ENCODE peak calls at places on chromosomes 12 and 14, in six cellular contexts. One of them, this sample, is unnamed.

GRCh38 chr12:67256649-67257048 is 12.5 kb upstream of the CAND1 start:
- DNase-seq in fibroblast of pulmonary artery: no peak
- DNase-seq in T-helper 2 cell: no peak
- DNase-seq in RWPE1: no peak
- DNase-seq in cerebellar cortex: no peak
- DNase-seq in renal cortical epithelial cell: no peak
- DNase-seq in this sample: no peak

GRCh38 chr14:69713976-69714716 is 52.8 kb upstream of the SRSF5 start:
- DNase-seq in fibroblast of pulmonary artery: no peak
- DNase-seq in T-helper 2 cell: no peak
- DNase-seq in RWPE1: no peak
- DNase-seq in cerebellar cortex: no peak
- DNase-seq in renal cortical epithelial cell: no peak
- DNase-seq in this sample: no peak

GRCh38 chr14:95462491-95462890 is 54.0 kb downstream of the SYNE3 start:
- DNase-seq in fibroblast of pulmonary artery: no peak
- DNase-seq in T-helper 2 cell: no peak
- DNase-seq in RWPE1: no peak
- DNase-seq in cerebellar cortex: no peak
- DNase-seq in renal cortical epithelial cell: no peak
- DNase-seq in this sample: no peak

GRCh38 chr12:3295648-3296408 is 195.2 kb upstream of the PRMT8 start:
- DNase-seq in fibroblast of pulmonary artery: peak
- DNase-seq in T-helper 2 cell: no peak
- DNase-seq in RWPE1: no peak
- DNase-seq in cerebellar cortex: peak
- DNase-seq in renal cortical epithelial cell: no peak
- DNase-seq in this sample: no peak

GRCh38 chr12:90978117-90978770 is 23.3 kb upstream of the CCER1 start:
- DNase-seq in fibroblast of pulmonary artery: peak
- DNase-seq in T-helper 2 cell: no peak
- DNase-seq in RWPE1: peak
- DNase-seq in cerebellar cortex: peak
- DNase-seq in renal cortical epithelial cell: peak
- DNase-seq in this sample: no peak

GRCh38 chr12:71754461-71755145 is at the start of gene RAB21:
- DNase-seq in fibroblast of pulmonary artery: peak
- DNase-seq in T-helper 2 cell: peak
- DNase-seq in RWPE1: peak
- DNase-seq in cerebellar cortex: peak
- DNase-seq in renal cortical epithelial cell: peak
- DNase-seq in this sample: peak

GRCh38 chr12:128909653-128910052 is 56.4 kb downstream of the GLT1D1 start:
- DNase-seq in fibroblast of pulmonary artery: no peak
- DNase-seq in T-helper 2 cell: no peak
- DNase-seq in RWPE1: no peak
- DNase-seq in cerebellar cortex: no peak
- DNase-seq in renal cortical epithelial cell: no peak
- DNase-seq in this sample: no peak

GRCh38 chr14:92610849-92611271 is 97.3 kb downstream of the RIN3 start:
- DNase-seq in fibroblast of pulmonary artery: no peak
- DNase-seq in T-helper 2 cell: no peak
- DNase-seq in RWPE1: no peak
- DNase-seq in cerebellar cortex: peak
- DNase-seq in renal cortical epithelial cell: no peak
- DNase-seq in this sample: no peak

GRCh38 chr12:109157986-109158385 is 41.6 kb downstream of the ACACB start:
- DNase-seq in fibroblast of pulmonary artery: no peak
- DNase-seq in T-helper 2 cell: no peak
- DNase-seq in RWPE1: no peak
- DNase-seq in cerebellar cortex: no peak
- DNase-seq in renal cortical epithelial cell: no peak
- DNase-seq in this sample: no peak

GRCh38 chr14:72621387-72622065 is 272.4 kb downstream of the DPF3 start:
- DNase-seq in fibroblast of pulmonary artery: no peak
- DNase-seq in T-helper 2 cell: no peak
- DNase-seq in RWPE1: no peak
- DNase-seq in cerebellar cortex: no peak
- DNase-seq in renal cortical epithelial cell: no peak
- DNase-seq in this sample: no peak

GRCh38 chr12:67667276-67668073 is 18.9 kb downstream of the DYRK2 start:
- DNase-seq in fibroblast of pulmonary artery: peak
- DNase-seq in T-helper 2 cell: no peak
- DNase-seq in RWPE1: no peak
- DNase-seq in cerebellar cortex: peak
- DNase-seq in renal cortical epithelial cell: no peak
- DNase-seq in this sample: no peak

GRCh38 chr14:22303589-22304195 is 285.3 kb downstream of the DAD1 start:
- DNase-seq in fibroblast of pulmonary artery: peak
- DNase-seq in T-helper 2 cell: no peak
- DNase-seq in RWPE1: no peak
- DNase-seq in cerebellar cortex: no peak
- DNase-seq in renal cortical epithelial cell: peak
- DNase-seq in this sample: no peak

GRCh38 chr12:19209636-19210035 is 80.1 kb downstream of the PLEKHA5 start:
- DNase-seq in fibroblast of pulmonary artery: no peak
- DNase-seq in T-helper 2 cell: no peak
- DNase-seq in RWPE1: no peak
- DNase-seq in cerebellar cortex: no peak
- DNase-seq in renal cortical epithelial cell: no peak
- DNase-seq in this sample: no peak

GRCh38 chr12:130017571-130018449 is 114.0 kb upstream of the TMEM132D start:
- DNase-seq in fibroblast of pulmonary artery: no peak
- DNase-seq in T-helper 2 cell: no peak
- DNase-seq in RWPE1: peak
- DNase-seq in cerebellar cortex: peak
- DNase-seq in renal cortical epithelial cell: no peak
- DNase-seq in this sample: no peak

GRCh38 chr12:82426081-82426480 is 67.8 kb downstream of the METTL25 start:
- DNase-seq in fibroblast of pulmonary artery: peak
- DNase-seq in T-helper 2 cell: peak
- DNase-seq in RWPE1: no peak
- DNase-seq in cerebellar cortex: no peak
- DNase-seq in renal cortical epithelial cell: no peak
- DNase-seq in this sample: no peak

GRCh38 chr12:81758421-81759214 is 532 bp downstream of the PPFIA2 start:
- DNase-seq in fibroblast of pulmonary artery: peak
- DNase-seq in T-helper 2 cell: no peak
- DNase-seq in RWPE1: no peak
- DNase-seq in cerebellar cortex: peak
- DNase-seq in renal cortical epithelial cell: no peak
- DNase-seq in this sample: no peak

GRCh38 chr12:64004639-64005038 is 160.1 kb downstream of the SRGAP1 start:
- DNase-seq in fibroblast of pulmonary artery: peak
- DNase-seq in T-helper 2 cell: no peak
- DNase-seq in RWPE1: no peak
- DNase-seq in cerebellar cortex: no peak
- DNase-seq in renal cortical epithelial cell: no peak
- DNase-seq in this sample: no peak

GRCh38 chr14:91919814-91920213 is 27.7 kb downstream of the FBLN5 start:
- DNase-seq in fibroblast of pulmonary artery: peak
- DNase-seq in T-helper 2 cell: no peak
- DNase-seq in RWPE1: no peak
- DNase-seq in cerebellar cortex: no peak
- DNase-seq in renal cortical epithelial cell: no peak
- DNase-seq in this sample: no peak

GRCh38 chr12:119245904-119246494 is 67.3 kb downstream of the HSPB8 start:
- DNase-seq in fibroblast of pulmonary artery: no peak
- DNase-seq in T-helper 2 cell: no peak
- DNase-seq in RWPE1: no peak
- DNase-seq in cerebellar cortex: no peak
- DNase-seq in renal cortical epithelial cell: no peak
- DNase-seq in this sample: no peak

GRCh38 chr14:95250126-95250824 is 69.4 kb downstream of the CLMN start:
- DNase-seq in fibroblast of pulmonary artery: no peak
- DNase-seq in T-helper 2 cell: no peak
- DNase-seq in RWPE1: no peak
- DNase-seq in cerebellar cortex: no peak
- DNase-seq in renal cortical epithelial cell: peak
- DNase-seq in this sample: no peak

GRCh38 chr12:30152705-30153104 is 369.0 kb upstream of the TMTC1 start:
- DNase-seq in fibroblast of pulmonary artery: no peak
- DNase-seq in T-helper 2 cell: no peak
- DNase-seq in RWPE1: no peak
- DNase-seq in cerebellar cortex: no peak
- DNase-seq in renal cortical epithelial cell: no peak
- DNase-seq in this sample: no peak

GRCh38 chr14:93963692-93964091 is 12.7 kb downstream of the ASB2 start:
- DNase-seq in fibroblast of pulmonary artery: no peak
- DNase-seq in T-helper 2 cell: no peak
- DNase-seq in RWPE1: no peak
- DNase-seq in cerebellar cortex: no peak
- DNase-seq in renal cortical epithelial cell: no peak
- DNase-seq in this sample: no peak

GRCh38 chr14:98138666-98139065 is 1133.3 kb downstream of the BCL11B start:
- DNase-seq in fibroblast of pulmonary artery: peak
- DNase-seq in T-helper 2 cell: peak
- DNase-seq in RWPE1: no peak
- DNase-seq in cerebellar cortex: no peak
- DNase-seq in renal cortical epithelial cell: peak
- DNase-seq in this sample: no peak

GRCh38 chr14:56216631-56217379 is 98.6 kb downstream of the PELI2 start:
- DNase-seq in fibroblast of pulmonary artery: peak
- DNase-seq in T-helper 2 cell: no peak
- DNase-seq in RWPE1: no peak
- DNase-seq in cerebellar cortex: peak
- DNase-seq in renal cortical epithelial cell: peak
- DNase-seq in this sample: peak

GRCh38 chr12:9843416-9843815 is 16.1 kb downstream of the KLRF1 start:
- DNase-seq in fibroblast of pulmonary artery: no peak
- DNase-seq in T-helper 2 cell: no peak
- DNase-seq in RWPE1: no peak
- DNase-seq in cerebellar cortex: no peak
- DNase-seq in renal cortical epithelial cell: no peak
- DNase-seq in this sample: no peak

GRCh38 chr12:67650127-67650495 is 1.6 kb downstream of the DYRK2 start:
- DNase-seq in fibroblast of pulmonary artery: no peak
- DNase-seq in T-helper 2 cell: no peak
- DNase-seq in RWPE1: peak
- DNase-seq in cerebellar cortex: peak
- DNase-seq in renal cortical epithelial cell: no peak
- DNase-seq in this sample: no peak

GRCh38 chr12:52251367-52252055 is 18.5 kb downstream of the KRT7 start:
- DNase-seq in fibroblast of pulmonary artery: no peak
- DNase-seq in T-helper 2 cell: no peak
- DNase-seq in RWPE1: no peak
- DNase-seq in cerebellar cortex: no peak
- DNase-seq in renal cortical epithelial cell: no peak
- DNase-seq in this sample: no peak

GRCh38 chr14:63672417-63673180 is 30.9 kb upstream of the WDR89 start:
- DNase-seq in fibroblast of pulmonary artery: no peak
- DNase-seq in T-helper 2 cell: no peak
- DNase-seq in RWPE1: no peak
- DNase-seq in cerebellar cortex: no peak
- DNase-seq in renal cortical epithelial cell: peak
- DNase-seq in this sample: no peak

This sample was measured in NCI-H1436 treated with DMSO at 0.1 percent for 48 hours.